ENCODE peak calls at places on chromosomes 6 and 20, in ten cellular contexts. L is NCI-H1092 treated with DMSO at 0.1 percent for 48 hours; X is WTC11; G is CD8-positive, alpha-beta memory T cell; K is left colon; N is cerebellar cortex; S is stimulated activated CD8-positive, alpha-beta memory T cell treated with anti-CD3 and anti-CD28 coated beads, Interleukin-4, amount 100 ng/mL, for 4 hours; U is stimulated activated CD4-positive, alpha-beta T cell treated with anti-CD3 and anti-CD28 coated beads, Interleukin-4, amount 100 ng/mL, for 1 hour; D is effector CD4-positive, alpha-beta T cell; I is A673. Y is an unnamed sample.

GRCh38 chr6:84641076-84641475 is 123.3 kb downstream of the TBX18 start:
- DNase-seq in N (no peak), L (no peak), I (no peak), G (no peak), S (no peak), K (no peak), D (no peak), U (no peak), X (no peak), Y (no peak)

GRCh38 chr20:42277203-42277602 is 659.0 kb upstream of the CHD6 start:
- DNase-seq in K (no peak), S (no peak), D (no peak), U (no peak), N (no peak), L (peak; percentile 80), G (no peak), X (no peak), I (no peak), Y (no peak)

GRCh38 chr20:2749343-2749950 is 51.0 kb downstream of the CPXM1 start:
- DNase-seq in N (no peak), U (no peak), X (no peak), G (no peak), L (no peak), I (no peak), D (no peak), K (no peak), S (no peak), Y (no peak)

GRCh38 chr20:49397525-49397924 is 84.9 kb downstream of the KCNB1 start:
- DNase-seq in X (no peak), G (no peak), D (no peak), K (no peak), L (no peak), U (no peak), S (no peak), N (no peak), I (no peak), Y (no peak)

GRCh38 chr20:6008254-6008653 is 45.6 kb downstream of the LRRN4 start:
- DNase-seq in X (no peak), S (no peak), I (peak; percentile 67), K (no peak), N (peak; percentile 30), L (no peak), D (no peak), G (no peak), U (no peak), Y (peak; percentile 82)

GRCh38 chr6:93124226-93124625 is 295.1 kb downstream of the EPHA7 start:
- DNase-seq in K (no peak), S (no peak), L (no peak), N (no peak), X (no peak), U (no peak), D (no peak), I (no peak), G (no peak), Y (no peak)

GRCh38 chr6:3200682-3201081 is 26.8 kb downstream of the TUBB2B start:
- DNase-seq in K (no peak), U (no peak), D (no peak), S (no peak), I (no peak), X (no peak), N (no peak), L (no peak), G (no peak), Y (no peak)

GRCh38 chr6:4487538-4487937 is 288.7 kb upstream of the CDYL start:
- DNase-seq in I (no peak), G (no peak), U (no peak), K (no peak), X (no peak), N (no peak), L (no peak), S (no peak), D (no peak), Y (no peak)

GRCh38 chr6:8982659-8983058 is 547.3 kb upstream of the SLC35B3 start:
- DNase-seq in K (no peak), X (no peak), D (no peak), N (no peak), I (no peak), S (no peak), U (no peak), L (no peak), G (no peak), Y (peak; percentile 41)

GRCh38 chr20:18287546-18287914 is 797 bp upstream of the ZNF133 start:
- DNase-seq in S (no peak), K (peak; percentile 48), G (no peak), N (no peak), X (no peak), I (no peak), D (no peak), U (no peak), L (no peak), Y (no peak)

GRCh38 chr6:12851123-12851695 is 134.6 kb downstream of the PHACTR1 start:
- DNase-seq in N (no peak), X (no peak), G (no peak), D (no peak), U (no peak), L (no peak), K (no peak), S (no peak), I (no peak), Y (no peak)

GRCh38 chr6:45931254-45931653 is 84.4 kb downstream of the CLIC5 start:
- DNase-seq in G (no peak), N (no peak), U (no peak), X (no peak), I (no peak), S (no peak), L (no peak), D (no peak), K (no peak), Y (no peak)

GRCh38 chr6:149483302-149483701 is 1.5 kb downstream of the ZC3H12D start:
- DNase-seq in I (no peak), D (no peak), N (no peak), X (no peak), L (no peak), G (no peak), K (no peak), U (no peak), S (no peak), Y (no peak)

GRCh38 chr6:79369026-79369425 is 134.5 kb upstream of the HMGN3 start:
- DNase-seq in G (no peak), S (no peak), L (no peak), D (no peak), I (no peak), U (no peak), K (no peak), X (no peak), N (no peak), Y (no peak)

GRCh38 chr6:157442296-157442695 is 61.3 kb downstream of the ZDHHC14 start:
- DNase-seq in X (no peak), I (peak; percentile 17), G (no peak), D (no peak), S (no peak), U (no peak), K (no peak), L (no peak), N (no peak), Y (no peak)

GRCh38 chr6:153511896-153512496 is 380.9 kb upstream of the RGS17 start:
- DNase-seq in S (no peak), U (no peak), X (no peak), I (peak; percentile 69), L (peak; percentile 2), K (no peak), G (no peak), D (no peak), N (peak; percentile 33), Y (peak; percentile 39)

GRCh38 chr20:12966468-12967085 is 42.2 kb upstream of the SPTLC3 start:
- DNase-seq in K (no peak), N (peak; percentile 48), G (peak; percentile 15), U (no peak), D (no peak), L (peak; percentile 13), I (peak; percentile 39), X (no peak), S (no peak), Y (peak; percentile 65)

GRCh38 chr6:37587776-37588744 is 88.4 kb upstream of the CCDC167 start:
- DNase-seq in K (no peak), N (no peak), D (no peak), I (peak; percentile 19), S (no peak), L (no peak), G (no peak), U (no peak), X (peak; percentile 39), Y (no peak)